ENCODE peak calls at places on chromosomes 12 and 14, in six cellular contexts. M is right lobe of liver; S is iPS-NIHi11; Q is stimulated activated CD4-positive, alpha-beta T cell treated with anti-CD3 and anti-CD28 coated beads, Interleukin-2, amount 100 ng/mL, for 4 hours; R is glomerular endothelial cell; Z is activated T-helper 1 cell treated with Interleukin-2 at 50 U/mL for 16 hours. H is an unnamed sample.

GRCh38 chr14:103078420-103078749 is 5.6 kb upstream of the LBHD2 start:
- DNase-seq in R (no peak), Z (peak), Q (peak), M (peak), S (peak), H (peak)

GRCh38 chr12:109627633-109628032 is 54.0 kb downstream of the MVK start:
- DNase-seq in S (no peak), R (no peak), M (no peak), Z (no peak), Q (no peak), H (no peak)

GRCh38 chr12:103580026-103580425 is 7.0 kb upstream of the STAB2 start:
- DNase-seq in R (no peak), M (no peak), Q (no peak), Z (no peak), S (no peak), H (no peak)

GRCh38 chr12:103586132-103586531 is 941 bp upstream of the STAB2 start:
- DNase-seq in Q (no peak), Z (no peak), R (no peak), M (no peak), S (no peak), H (no peak)

GRCh38 chr12:3604750-3605638 is 114.0 kb downstream of the PRMT8 start:
- DNase-seq in Q (no peak), M (no peak), R (no peak), Z (no peak), S (peak), H (no peak)

GRCh38 chr12:123595729-123596128 is 6.2 kb upstream of the DDX55 start:
- DNase-seq in S (no peak), R (no peak), Q (no peak), M (no peak), Z (no peak), H (no peak)

GRCh38 chr12:104763163-104763805 is 194.8 kb downstream of the SLC41A2 start:
- DNase-seq in S (no peak), Q (no peak), Z (no peak), R (no peak), M (no peak), H (no peak)

GRCh38 chr14:66244834-66245233 is 241.3 kb upstream of the CCDC196 start:
- DNase-seq in Q (no peak), Z (no peak), M (no peak), R (no peak), S (no peak), H (no peak)

GRCh38 chr12:96132819-96133218 is 61.4 kb upstream of the ELK3 start:
- DNase-seq in R (no peak), M (no peak), Z (no peak), S (no peak), Q (no peak), H (peak)

GRCh38 chr12:117547209-117547608 is 185.8 kb upstream of the NOS1 start:
- DNase-seq in S (no peak), Q (no peak), R (no peak), M (no peak), Z (no peak), H (no peak)

GRCh38 chr14:81511110-81511900 is 22.3 kb downstream of the SEL1L start:
- DNase-seq in S (no peak), M (no peak), R (no peak), Q (no peak), Z (no peak), H (no peak)

GRCh38 chr14:34475163-34475562 is 13.1 kb upstream of the SPTSSA start:
- DNase-seq in S (no peak), M (no peak), R (no peak), Q (no peak), Z (no peak), H (no peak)

GRCh38 chr12:12017798-12018197 is 52.9 kb upstream of the BCL2L14 start:
- DNase-seq in Z (no peak), M (no peak), R (no peak), S (peak), Q (no peak), H (no peak)

GRCh38 chr14:48398675-48399282 is 723.4 kb upstream of the MDGA2 start:
- DNase-seq in R (peak), Q (no peak), M (no peak), Z (no peak), S (peak), H (peak)

GRCh38 chr12:95443458-95443857 is 30.5 kb upstream of the METAP2 start:
- DNase-seq in S (no peak), M (no peak), R (no peak), Q (no peak), Z (no peak), H (no peak)

GRCh38 chr12:103169-103981 is 36.8 kb downstream of the IQSEC3 start:
- DNase-seq in Z (no peak), Q (no peak), S (peak), M (no peak), R (no peak), H (peak)

GRCh38 chr12:15550778-15551177 is 228.5 kb downstream of the PTPRO start:
- DNase-seq in R (no peak), Z (no peak), Q (no peak), M (no peak), S (no peak), H (no peak)

GRCh38 chr12:67111182-67111581 is 158.0 kb upstream of the CAND1 start:
- DNase-seq in R (no peak), S (no peak), M (no peak), Z (no peak), Q (no peak), H (no peak)

GRCh38 chr12:3655331-3655900 is 97.5 kb downstream of the CRACR2A start:
- DNase-seq in S (peak), Z (no peak), R (no peak), M (no peak), Q (no peak), H (peak)

GRCh38 chr12:108508243-108508642 is 6.8 kb upstream of the FICD start:
- DNase-seq in Z (no peak), S (no peak), R (no peak), Q (no peak), M (no peak), H (no peak)

GRCh38 chr14:78758333-78758732 is 588.2 kb downstream of the NRXN3 start:
- DNase-seq in Z (no peak), R (no peak), S (peak), Q (no peak), M (no peak), H (peak)

GRCh38 chr12:103645202-103645601 is 58.1 kb downstream of the STAB2 start:
- DNase-seq in R (no peak), M (no peak), S (no peak), Q (no peak), Z (no peak), H (no peak)

GRCh38 chr12:116771651-116772050 is 33.5 kb downstream of the RNFT2 start:
- DNase-seq in Q (no peak), M (no peak), Z (no peak), S (no peak), R (no peak), H (no peak)

GRCh38 chr12:76636141-76636692 is 76.6 kb upstream of the OSBPL8 start:
- DNase-seq in Q (no peak), Z (no peak), R (no peak), S (peak), M (no peak), H (no peak)

GRCh38 chr12:66002812-66003211 is 127.7 kb downstream of the LLPH start:
- DNase-seq in S (no peak), Z (no peak), M (no peak), R (no peak), Q (no peak), H (no peak)

GRCh38 chr14:68785817-68786490 is 6.9 kb downstream of the ZFP36L1 start:
- DNase-seq in R (no peak), Z (no peak), Q (no peak), S (peak), M (no peak), H (no peak)

GRCh38 chr14:69951263-69951662 is 72.0 kb downstream of the SMOC1 start:
- DNase-seq in S (no peak), M (no peak), R (no peak), Z (no peak), Q (no peak), H (no peak)

GRCh38 chr12:132747896-132748295 is 13.7 kb downstream of the ANKLE2 start:
- DNase-seq in Q (no peak), M (no peak), R (no peak), S (no peak), Z (no peak), H (no peak)

GRCh38 chr12:13362260-13362841 is 165.8 kb downstream of the EMP1 start:
- DNase-seq in Z (no peak), M (peak), R (peak), S (peak), Q (no peak), H (peak)

GRCh38 chr14:35088514-35088913 is 33.3 kb downstream of the PPP2R3C start:
- DNase-seq in S (no peak), Z (no peak), M (no peak), Q (no peak), R (no peak), H (no peak)

GRCh38 chr12:53972152-53972702 is 699 bp upstream of the HOXC11 start:
- DNase-seq in R (no peak), M (peak), S (no peak), Q (no peak), Z (no peak), H (no peak)

GRCh38 chr12:13027508-13027907 is 16.7 kb upstream of the FAM234B start:
- DNase-seq in S (no peak), M (no peak), R (no peak), Z (no peak), Q (no peak), H (no peak)

GRCh38 chr12:203462-204260 is 10.3 kb downstream of the SLC6A12 start:
- DNase-seq in Z (no peak), R (no peak), M (no peak), Q (no peak), S (peak), H (peak)

GRCh38 chr14:103836976-103837725 is 10.2 kb downstream of the PPP1R13B start:
- DNase-seq in M (peak), Z (no peak), Q (no peak), R (no peak), S (no peak), H (no peak)

GRCh38 chr12:46332260-46332659 is 40.3 kb downstream of the SLC38A2 start:
- DNase-seq in M (no peak), S (no peak), Z (no peak), R (no peak), Q (no peak), H (no peak)

GRCh38 chr12:19893514-19893913 is 454.2 kb downstream of the AEBP2 start:
- DNase-seq in Z (no peak), R (no peak), Q (no peak), M (no peak), S (no peak), H (no peak)

GRCh38 chr12:88493651-88494050 is 86.6 kb downstream of the KITLG start:
- DNase-seq in R (no peak), S (no peak), Z (no peak), M (no peak), Q (no peak), H (no peak)

GRCh38 chr14:87600236-87600635 is 392.7 kb downstream of the GALC start:
- DNase-seq in S (no peak), Q (no peak), M (no peak), Z (no peak), R (no peak), H (no peak)

H was measured in HEK293T.